ENCODE peak calls at places on chromosomes 12 and 14, in eight cellular contexts. One of them, this sample, is unnamed.

GRCh38 chr14:90785474-90785873 is 30.8 kb downstream of the TTC7B start:
- DNase-seq in G401: peak
- DNase-seq in activated CD4-positive, alpha-beta T cell treated with anti-CD3 and anti-CD28 coated beads, Interleukin-2, amount 10 ng/mL, durations not matched to agents 7 days and 5 days: no peak
- DNase-seq in BJ: no peak
- DNase-seq in transverse colon: peak
- DNase-seq in spleen: no peak
- DNase-seq in anterior cingulate cortex: peak
- DNase-seq in fibroblast of villous mesenchyme: no peak
- DNase-seq in this sample: peak

GRCh38 chr12:79895804-79896203 is 39.1 kb downstream of the PPP1R12A start:
- DNase-seq in G401: no peak
- DNase-seq in activated CD4-positive, alpha-beta T cell treated with anti-CD3 and anti-CD28 coated beads, Interleukin-2, amount 10 ng/mL, durations not matched to agents 7 days and 5 days: no peak
- DNase-seq in BJ: no peak
- DNase-seq in transverse colon: no peak
- DNase-seq in spleen: no peak
- DNase-seq in anterior cingulate cortex: no peak
- DNase-seq in fibroblast of villous mesenchyme: no peak
- DNase-seq in this sample: no peak

GRCh38 chr12:27616356-27617150 is 79.7 kb upstream of the REP15 start:
- DNase-seq in G401: no peak
- DNase-seq in activated CD4-positive, alpha-beta T cell treated with anti-CD3 and anti-CD28 coated beads, Interleukin-2, amount 10 ng/mL, durations not matched to agents 7 days and 5 days: no peak
- DNase-seq in BJ: no peak
- DNase-seq in transverse colon: no peak
- DNase-seq in spleen: no peak
- DNase-seq in anterior cingulate cortex: no peak
- DNase-seq in fibroblast of villous mesenchyme: no peak
- DNase-seq in this sample: no peak

GRCh38 chr12:15304296-15304695 is 18.0 kb upstream of the PTPRO start:
- DNase-seq in G401: no peak
- DNase-seq in activated CD4-positive, alpha-beta T cell treated with anti-CD3 and anti-CD28 coated beads, Interleukin-2, amount 10 ng/mL, durations not matched to agents 7 days and 5 days: no peak
- DNase-seq in BJ: no peak
- DNase-seq in transverse colon: no peak
- DNase-seq in spleen: no peak
- DNase-seq in anterior cingulate cortex: no peak
- DNase-seq in fibroblast of villous mesenchyme: no peak
- DNase-seq in this sample: no peak

GRCh38 chr12:101299346-101299745 is 19.4 kb downstream of the UTP20 start:
- DNase-seq in G401: no peak
- DNase-seq in activated CD4-positive, alpha-beta T cell treated with anti-CD3 and anti-CD28 coated beads, Interleukin-2, amount 10 ng/mL, durations not matched to agents 7 days and 5 days: no peak
- DNase-seq in BJ: no peak
- DNase-seq in transverse colon: no peak
- DNase-seq in spleen: no peak
- DNase-seq in anterior cingulate cortex: no peak
- DNase-seq in fibroblast of villous mesenchyme: peak
- DNase-seq in this sample: no peak

GRCh38 chr12:92859650-92860386 is 69.3 kb downstream of the EEA1 start:
- DNase-seq in G401: no peak
- DNase-seq in activated CD4-positive, alpha-beta T cell treated with anti-CD3 and anti-CD28 coated beads, Interleukin-2, amount 10 ng/mL, durations not matched to agents 7 days and 5 days: no peak
- DNase-seq in BJ: no peak
- DNase-seq in transverse colon: peak
- DNase-seq in spleen: no peak
- DNase-seq in anterior cingulate cortex: no peak
- DNase-seq in fibroblast of villous mesenchyme: no peak
- DNase-seq in this sample: no peak

GRCh38 chr12:85642288-85642687 is 193.9 kb downstream of the RASSF9 start:
- DNase-seq in G401: no peak
- DNase-seq in activated CD4-positive, alpha-beta T cell treated with anti-CD3 and anti-CD28 coated beads, Interleukin-2, amount 10 ng/mL, durations not matched to agents 7 days and 5 days: no peak
- DNase-seq in BJ: no peak
- DNase-seq in transverse colon: no peak
- DNase-seq in spleen: no peak
- DNase-seq in anterior cingulate cortex: no peak
- DNase-seq in fibroblast of villous mesenchyme: no peak
- DNase-seq in this sample: no peak

GRCh38 chr12:101235686-101236085 is 25.6 kb upstream of the SLC5A8 start:
- DNase-seq in G401: no peak
- DNase-seq in activated CD4-positive, alpha-beta T cell treated with anti-CD3 and anti-CD28 coated beads, Interleukin-2, amount 10 ng/mL, durations not matched to agents 7 days and 5 days: no peak
- DNase-seq in BJ: no peak
- DNase-seq in transverse colon: no peak
- DNase-seq in spleen: no peak
- DNase-seq in anterior cingulate cortex: no peak
- DNase-seq in fibroblast of villous mesenchyme: no peak
- DNase-seq in this sample: no peak

GRCh38 chr12:78562358-78563205 is 302.0 kb upstream of the SYT1 start:
- DNase-seq in G401: peak
- DNase-seq in activated CD4-positive, alpha-beta T cell treated with anti-CD3 and anti-CD28 coated beads, Interleukin-2, amount 10 ng/mL, durations not matched to agents 7 days and 5 days: no peak
- DNase-seq in BJ: no peak
- DNase-seq in transverse colon: no peak
- DNase-seq in spleen: no peak
- DNase-seq in anterior cingulate cortex: peak
- DNase-seq in fibroblast of villous mesenchyme: peak
- DNase-seq in this sample: no peak

GRCh38 chr14:54650331-54651017 is 83.5 kb downstream of the SAMD4A start:
- DNase-seq in G401: no peak
- DNase-seq in activated CD4-positive, alpha-beta T cell treated with anti-CD3 and anti-CD28 coated beads, Interleukin-2, amount 10 ng/mL, durations not matched to agents 7 days and 5 days: no peak
- DNase-seq in BJ: peak
- DNase-seq in transverse colon: peak
- DNase-seq in spleen: no peak
- DNase-seq in anterior cingulate cortex: peak
- DNase-seq in fibroblast of villous mesenchyme: peak
- DNase-seq in this sample: no peak

GRCh38 chr14:71243697-71244096 is 336.4 kb downstream of the PCNX1 start:
- DNase-seq in G401: no peak
- DNase-seq in activated CD4-positive, alpha-beta T cell treated with anti-CD3 and anti-CD28 coated beads, Interleukin-2, amount 10 ng/mL, durations not matched to agents 7 days and 5 days: no peak
- DNase-seq in BJ: peak
- DNase-seq in transverse colon: no peak
- DNase-seq in spleen: no peak
- DNase-seq in anterior cingulate cortex: no peak
- DNase-seq in fibroblast of villous mesenchyme: peak
- DNase-seq in this sample: no peak

GRCh38 chr12:109836916-109837315 is 3.7 kb upstream of the TRPV4 start:
- DNase-seq in G401: no peak
- DNase-seq in activated CD4-positive, alpha-beta T cell treated with anti-CD3 and anti-CD28 coated beads, Interleukin-2, amount 10 ng/mL, durations not matched to agents 7 days and 5 days: no peak
- DNase-seq in BJ: no peak
- DNase-seq in transverse colon: no peak
- DNase-seq in spleen: no peak
- DNase-seq in anterior cingulate cortex: no peak
- DNase-seq in fibroblast of villous mesenchyme: peak
- DNase-seq in this sample: no peak

GRCh38 chr14:51208982-51209381 is 31.1 kb upstream of the TMX1 start:
- DNase-seq in G401: no peak
- DNase-seq in activated CD4-positive, alpha-beta T cell treated with anti-CD3 and anti-CD28 coated beads, Interleukin-2, amount 10 ng/mL, durations not matched to agents 7 days and 5 days: no peak
- DNase-seq in BJ: no peak
- DNase-seq in transverse colon: no peak
- DNase-seq in spleen: no peak
- DNase-seq in anterior cingulate cortex: no peak
- DNase-seq in fibroblast of villous mesenchyme: no peak
- DNase-seq in this sample: no peak

GRCh38 chr12:128817115-128818015 is 6.4 kb downstream of the SLC15A4 start:
- DNase-seq in G401: peak
- DNase-seq in activated CD4-positive, alpha-beta T cell treated with anti-CD3 and anti-CD28 coated beads, Interleukin-2, amount 10 ng/mL, durations not matched to agents 7 days and 5 days: no peak
- DNase-seq in BJ: no peak
- DNase-seq in transverse colon: peak
- DNase-seq in spleen: peak
- DNase-seq in anterior cingulate cortex: peak
- DNase-seq in fibroblast of villous mesenchyme: peak
- DNase-seq in this sample: no peak

GRCh38 chr12:123763093-123763492 is 992 bp downstream of the DNAH10 start:
- DNase-seq in G401: no peak
- DNase-seq in activated CD4-positive, alpha-beta T cell treated with anti-CD3 and anti-CD28 coated beads, Interleukin-2, amount 10 ng/mL, durations not matched to agents 7 days and 5 days: no peak
- DNase-seq in BJ: no peak
- DNase-seq in transverse colon: peak
- DNase-seq in spleen: no peak
- DNase-seq in anterior cingulate cortex: no peak
- DNase-seq in fibroblast of villous mesenchyme: no peak
- DNase-seq in this sample: no peak

GRCh38 chr12:106985479-106985878 is 1.5 kb downstream of the MTERF2 start:
- DNase-seq in G401: peak
- DNase-seq in activated CD4-positive, alpha-beta T cell treated with anti-CD3 and anti-CD28 coated beads, Interleukin-2, amount 10 ng/mL, durations not matched to agents 7 days and 5 days: no peak
- DNase-seq in BJ: no peak
- DNase-seq in transverse colon: no peak
- DNase-seq in spleen: no peak
- DNase-seq in anterior cingulate cortex: no peak
- DNase-seq in fibroblast of villous mesenchyme: no peak
- DNase-seq in this sample: no peak

GRCh38 chr14:32074887-32075572 is 2.1 kb upstream of the ARHGAP5 start:
- DNase-seq in G401: no peak
- DNase-seq in activated CD4-positive, alpha-beta T cell treated with anti-CD3 and anti-CD28 coated beads, Interleukin-2, amount 10 ng/mL, durations not matched to agents 7 days and 5 days: no peak
- DNase-seq in BJ: no peak
- DNase-seq in transverse colon: no peak
- DNase-seq in spleen: no peak
- DNase-seq in anterior cingulate cortex: no peak
- DNase-seq in fibroblast of villous mesenchyme: peak
- DNase-seq in this sample: no peak

GRCh38 chr14:99616832-99617488 is 13.0 kb upstream of the CCDC85C start:
- DNase-seq in G401: no peak
- DNase-seq in activated CD4-positive, alpha-beta T cell treated with anti-CD3 and anti-CD28 coated beads, Interleukin-2, amount 10 ng/mL, durations not matched to agents 7 days and 5 days: no peak
- DNase-seq in BJ: no peak
- DNase-seq in transverse colon: no peak
- DNase-seq in spleen: no peak
- DNase-seq in anterior cingulate cortex: no peak
- DNase-seq in fibroblast of villous mesenchyme: peak
- DNase-seq in this sample: no peak

GRCh38 chr12:124809878-124810277 is 53.8 kb downstream of the SCARB1 start:
- DNase-seq in G401: no peak
- DNase-seq in activated CD4-positive, alpha-beta T cell treated with anti-CD3 and anti-CD28 coated beads, Interleukin-2, amount 10 ng/mL, durations not matched to agents 7 days and 5 days: no peak
- DNase-seq in BJ: no peak
- DNase-seq in transverse colon: no peak
- DNase-seq in spleen: no peak
- DNase-seq in anterior cingulate cortex: no peak
- DNase-seq in fibroblast of villous mesenchyme: no peak
- DNase-seq in this sample: no peak

GRCh38 chr14:39107624-39108023 is 4.6 kb upstream of the SEC23A start:
- DNase-seq in G401: peak
- DNase-seq in activated CD4-positive, alpha-beta T cell treated with anti-CD3 and anti-CD28 coated beads, Interleukin-2, amount 10 ng/mL, durations not matched to agents 7 days and 5 days: no peak
- DNase-seq in BJ: no peak
- DNase-seq in transverse colon: no peak
- DNase-seq in spleen: no peak
- DNase-seq in anterior cingulate cortex: no peak
- DNase-seq in fibroblast of villous mesenchyme: peak
- DNase-seq in this sample: no peak

GRCh38 chr14:64671591-64671990 is 32.6 kb upstream of the PLEKHG3 start:
- DNase-seq in G401: peak
- DNase-seq in activated CD4-positive, alpha-beta T cell treated with anti-CD3 and anti-CD28 coated beads, Interleukin-2, amount 10 ng/mL, durations not matched to agents 7 days and 5 days: peak
- DNase-seq in BJ: no peak
- DNase-seq in transverse colon: no peak
- DNase-seq in spleen: no peak
- DNase-seq in anterior cingulate cortex: no peak
- DNase-seq in fibroblast of villous mesenchyme: peak
- DNase-seq in this sample: no peak

GRCh38 chr12:121114806-121115205 is 17.9 kb upstream of the P2RX7 start:
- DNase-seq in G401: no peak
- DNase-seq in activated CD4-positive, alpha-beta T cell treated with anti-CD3 and anti-CD28 coated beads, Interleukin-2, amount 10 ng/mL, durations not matched to agents 7 days and 5 days: no peak
- DNase-seq in BJ: no peak
- DNase-seq in transverse colon: no peak
- DNase-seq in spleen: no peak
- DNase-seq in anterior cingulate cortex: no peak
- DNase-seq in fibroblast of villous mesenchyme: no peak
- DNase-seq in this sample: no peak

GRCh38 chr12:5456906-5457305 is 25.0 kb downstream of the NTF3 start:
- DNase-seq in G401: no peak
- DNase-seq in activated CD4-positive, alpha-beta T cell treated with anti-CD3 and anti-CD28 coated beads, Interleukin-2, amount 10 ng/mL, durations not matched to agents 7 days and 5 days: no peak
- DNase-seq in BJ: peak
- DNase-seq in transverse colon: no peak
- DNase-seq in spleen: no peak
- DNase-seq in anterior cingulate cortex: no peak
- DNase-seq in fibroblast of villous mesenchyme: peak
- DNase-seq in this sample: no peak

GRCh38 chr12:124720687-124721500 is 142.8 kb downstream of the SCARB1 start:
- DNase-seq in G401: peak
- DNase-seq in activated CD4-positive, alpha-beta T cell treated with anti-CD3 and anti-CD28 coated beads, Interleukin-2, amount 10 ng/mL, durations not matched to agents 7 days and 5 days: no peak
- DNase-seq in BJ: no peak
- DNase-seq in transverse colon: peak
- DNase-seq in spleen: no peak
- DNase-seq in anterior cingulate cortex: peak
- DNase-seq in fibroblast of villous mesenchyme: peak
- DNase-seq in this sample: no peak

GRCh38 chr14:88669346-88669745 is 106.5 kb downstream of the ZC3H14 start:
- DNase-seq in G401: no peak
- DNase-seq in activated CD4-positive, alpha-beta T cell treated with anti-CD3 and anti-CD28 coated beads, Interleukin-2, amount 10 ng/mL, durations not matched to agents 7 days and 5 days: no peak
- DNase-seq in BJ: no peak
- DNase-seq in transverse colon: no peak
- DNase-seq in spleen: no peak
- DNase-seq in anterior cingulate cortex: no peak
- DNase-seq in fibroblast of villous mesenchyme: no peak
- DNase-seq in this sample: no peak

GRCh38 chr14:53411110-53411509 is 258.0 kb upstream of the DDHD1 start:
- DNase-seq in G401: no peak
- DNase-seq in activated CD4-positive, alpha-beta T cell treated with anti-CD3 and anti-CD28 coated beads, Interleukin-2, amount 10 ng/mL, durations not matched to agents 7 days and 5 days: no peak
- DNase-seq in BJ: no peak
- DNase-seq in transverse colon: no peak
- DNase-seq in spleen: no peak
- DNase-seq in anterior cingulate cortex: no peak
- DNase-seq in fibroblast of villous mesenchyme: peak
- DNase-seq in this sample: no peak

GRCh38 chr12:77830502-77830901 is at the start of gene NAV3:
- DNase-seq in G401: no peak
- DNase-seq in activated CD4-positive, alpha-beta T cell treated with anti-CD3 and anti-CD28 coated beads, Interleukin-2, amount 10 ng/mL, durations not matched to agents 7 days and 5 days: no peak
- DNase-seq in BJ: no peak
- DNase-seq in transverse colon: no peak
- DNase-seq in spleen: no peak
- DNase-seq in anterior cingulate cortex: no peak
- DNase-seq in fibroblast of villous mesenchyme: peak
- DNase-seq in this sample: no peak

GRCh38 chr12:47088021-47088944 is 8.5 kb upstream of the AMIGO2 start:
- DNase-seq in G401: peak
- DNase-seq in activated CD4-positive, alpha-beta T cell treated with anti-CD3 and anti-CD28 coated beads, Interleukin-2, amount 10 ng/mL, durations not matched to agents 7 days and 5 days: no peak
- DNase-seq in BJ: no peak
- DNase-seq in transverse colon: no peak
- DNase-seq in spleen: no peak
- DNase-seq in anterior cingulate cortex: no peak
- DNase-seq in fibroblast of villous mesenchyme: peak
- DNase-seq in this sample: no peak

GRCh38 chr12:65335021-65335714 is 56.7 kb downstream of the MSRB3 start:
- DNase-seq in G401: peak
- DNase-seq in activated CD4-positive, alpha-beta T cell treated with anti-CD3 and anti-CD28 coated beads, Interleukin-2, amount 10 ng/mL, durations not matched to agents 7 days and 5 days: no peak
- DNase-seq in BJ: peak
- DNase-seq in transverse colon: no peak
- DNase-seq in spleen: no peak
- DNase-seq in anterior cingulate cortex: no peak
- DNase-seq in fibroblast of villous mesenchyme: peak
- DNase-seq in this sample: no peak

GRCh38 chr12:105331805-105332251 is 1.3 kb downstream of the C12orf75 start:
- DNase-seq in G401: peak
- DNase-seq in activated CD4-positive, alpha-beta T cell treated with anti-CD3 and anti-CD28 coated beads, Interleukin-2, amount 10 ng/mL, durations not matched to agents 7 days and 5 days: peak
- DNase-seq in BJ: no peak
- DNase-seq in transverse colon: peak
- DNase-seq in spleen: no peak
- DNase-seq in anterior cingulate cortex: no peak
- DNase-seq in fibroblast of villous mesenchyme: no peak
- DNase-seq in this sample: no peak

GRCh38 chr14:103337794-103338193 is 3.8 kb downstream of the EIF5 start:
- DNase-seq in G401: no peak
- DNase-seq in activated CD4-positive, alpha-beta T cell treated with anti-CD3 and anti-CD28 coated beads, Interleukin-2, amount 10 ng/mL, durations not matched to agents 7 days and 5 days: no peak
- DNase-seq in BJ: no peak
- DNase-seq in transverse colon: no peak
- DNase-seq in spleen: no peak
- DNase-seq in anterior cingulate cortex: no peak
- DNase-seq in fibroblast of villous mesenchyme: no peak
- DNase-seq in this sample: no peak

GRCh38 chr12:14635776-14636175 is 60.6 kb downstream of the GUCY2C start:
- DNase-seq in G401: no peak
- DNase-seq in activated CD4-positive, alpha-beta T cell treated with anti-CD3 and anti-CD28 coated beads, Interleukin-2, amount 10 ng/mL, durations not matched to agents 7 days and 5 days: no peak
- DNase-seq in BJ: no peak
- DNase-seq in transverse colon: no peak
- DNase-seq in spleen: no peak
- DNase-seq in anterior cingulate cortex: no peak
- DNase-seq in fibroblast of villous mesenchyme: no peak
- DNase-seq in this sample: no peak

GRCh38 chr14:28596336-28596735 is 170.3 kb upstream of the FOXG1 start:
- DNase-seq in G401: no peak
- DNase-seq in activated CD4-positive, alpha-beta T cell treated with anti-CD3 and anti-CD28 coated beads, Interleukin-2, amount 10 ng/mL, durations not matched to agents 7 days and 5 days: no peak
- DNase-seq in BJ: no peak
- DNase-seq in transverse colon: no peak
- DNase-seq in spleen: no peak
- DNase-seq in anterior cingulate cortex: no peak
- DNase-seq in fibroblast of villous mesenchyme: peak
- DNase-seq in this sample: no peak

GRCh38 chr12:13536219-13536910 is 339.8 kb downstream of the EMP1 start:
- DNase-seq in G401: no peak
- DNase-seq in activated CD4-positive, alpha-beta T cell treated with anti-CD3 and anti-CD28 coated beads, Interleukin-2, amount 10 ng/mL, durations not matched to agents 7 days and 5 days: no peak
- DNase-seq in BJ: no peak
- DNase-seq in transverse colon: no peak
- DNase-seq in spleen: no peak
- DNase-seq in anterior cingulate cortex: no peak
- DNase-seq in fibroblast of villous mesenchyme: no peak
- DNase-seq in this sample: no peak

This sample was measured in nucleus accumbens.